ENCODE peak calls at places on chromosome 11, in ten cellular contexts. N, V, W, I, L, S, E, C, G and J are unnamed samples.

GRCh38 chr11:123145220-123145619 is 49.8 kb downstream of the CLMP start:
- DNase-seq in S (no peak), I (no peak), C (no peak), L (peak), N (no peak), W (no peak), V (peak), E (peak), G (peak), J (no peak)

GRCh38 chr11:121829159-121829643 is 286.8 kb downstream of the BLID start:
- DNase-seq in G (peak), E (peak), N (peak), L (peak), V (no peak), I (peak), S (no peak), W (no peak), C (no peak), J (no peak)

GRCh38 chr11:118290923-118291322 is 13.6 kb upstream of the CD3E start:
- DNase-seq in G (peak), E (peak), N (no peak), W (no peak), L (peak), C (peak), S (peak), V (peak), I (peak), J (peak)

GRCh38 chr11:13040969-13041561 is 31.9 kb downstream of the RASSF10 start:
- DNase-seq in V (no peak), G (no peak), E (no peak), C (no peak), L (no peak), W (peak), I (no peak), N (no peak), S (no peak), J (no peak)

GRCh38 chr11:44112083-44112865 is 16.8 kb downstream of the EXT2 start:
- DNase-seq in W (peak), S (no peak), G (peak), N (peak), L (peak), I (peak), V (no peak), C (no peak), E (peak), J (no peak)

GRCh38 chr11:74984070-74984469 is 4.7 kb upstream of the NEU3 start:
- DNase-seq in W (no peak), N (no peak), C (no peak), E (no peak), G (no peak), V (no peak), L (no peak), I (no peak), S (no peak), J (no peak)

GRCh38 chr11:92125316-92125715 is 99.3 kb upstream of the FAT3 start:
- DNase-seq in G (no peak), E (no peak), W (no peak), N (no peak), S (no peak), L (no peak), C (no peak), V (no peak), I (no peak), J (no peak)

GRCh38 chr11:127816959-127817358 is 770.4 kb downstream of the ETS1 start:
- DNase-seq in S (no peak), L (no peak), N (no peak), E (no peak), W (no peak), G (no peak), I (no peak), V (peak), C (no peak), J (no peak)

GRCh38 chr11:33723238-33723881 is 12.9 kb downstream of the CD59 start:
- DNase-seq in L (peak), C (peak), N (no peak), E (peak), I (no peak), S (no peak), G (peak), V (peak), W (no peak), J (no peak)

GRCh38 chr11:121132211-121132976 is 31.4 kb downstream of the TECTA start:
- DNase-seq in I (no peak), E (peak), L (peak), S (no peak), N (no peak), G (no peak), W (no peak), C (no peak), V (peak), J (no peak)

GRCh38 chr11:69716099-69716498 is 12.3 kb upstream of the FGF19 start:
- DNase-seq in G (no peak), I (no peak), E (no peak), S (no peak), W (no peak), N (no peak), C (no peak), L (no peak), V (no peak), J (no peak)

GRCh38 chr11:62451243-62451626 is 32.4 kb downstream of the SCGB1A1 start:
- DNase-seq in S (no peak), V (no peak), N (no peak), L (no peak), E (no peak), G (no peak), C (no peak), I (no peak), W (no peak), J (no peak)

GRCh38 chr11:108224908-108225786 is 2.3 kb downstream of the ATM start:
- DNase-seq in S (peak), V (no peak), C (peak), E (no peak), I (no peak), W (no peak), N (peak), L (no peak), G (no peak), J (no peak)

GRCh38 chr11:61535998-61536675 is 27.6 kb downstream of the LRRC10B start:
- DNase-seq in C (no peak), L (no peak), S (no peak), W (no peak), V (no peak), I (no peak), G (no peak), E (no peak), N (no peak), J (no peak)

GRCh38 chr11:66670816-66671215 is 6.9 kb downstream of the RBM4B start:
- DNase-seq in V (no peak), S (no peak), G (no peak), C (no peak), L (no peak), E (no peak), I (no peak), W (no peak), N (no peak), J (no peak)